ENCODE peak calls at places on chromosomes 1 and 21, in four cellular contexts. R is heart left ventricle, Z is cardiac muscle cell, L is sigmoid colon. O is an unnamed sample. For H3K4me1, the result is how much of the 10 kb centered on the place peaks cover.

GRCh38 chr1:69738458-69738857 is 170.7 kb downstream of the LRRC7 start:
- DNase-seq in Z (peak), L (no peak), R (no peak), O (no peak)

GRCh38 chr1:110635434-110635833 is 29.3 kb upstream of the KCNA2 start:
- DNase-seq in Z (no peak), R (no peak), L (no peak), O (no peak)

GRCh38 chr1:3471356-3472087 is 17.1 kb downstream of the ARHGEF16 start:
- DNase-seq in R (peak), Z (peak), L (no peak), O (no peak)

GRCh38 chr1:66438062-66438970 is 95.6 kb upstream of the SGIP1 start:
- DNase-seq in Z (no peak), R (no peak), L (no peak), O (no peak)

GRCh38 chr1:203359010-203359571 is 8.2 kb upstream of the FMOD start:
- DNase-seq in Z (peak), L (peak), R (no peak), O (no peak)

GRCh38 chr1:109539676-109540075 is at the start of gene GPR61:
- DNase-seq in L (no peak), R (no peak), Z (no peak), O (no peak)

GRCh38 chr1:85137660-85138059 is 63.2 kb downstream of the SYDE2 start:
- DNase-seq in R (peak), Z (no peak), L (peak), O (no peak)

GRCh38 chr1:234295039-234295438 is 78.2 kb upstream of the COA6 start:
- DNase-seq in L (no peak), R (no peak), Z (no peak), O (no peak)

GRCh38 chr1:145979746-145980435 is 15.4 kb downstream of the POLR3GL start:
- DNase-seq in L (peak), R (peak), Z (peak), O (no peak)

GRCh38 chr1:178939328-178939727 is 68.5 kb upstream of the ANGPTL1 start:
- DNase-seq in Z (no peak), L (no peak), R (no peak), O (no peak)

GRCh38 chr1:159214149-159214760 is 9.6 kb downstream of the ACKR1 start:
- DNase-seq in Z (peak), L (no peak), R (no peak), O (no peak)

GRCh38 chr1:162632234-162632666 is at the start of gene DDR2:
- DNase-seq in L (peak), R (peak), Z (peak), O (no peak)

GRCh38 chr21:38323721-38324591 is 67.2 kb downstream of the KCNJ15 start:
- DNase-seq in Z (peak), L (no peak), R (no peak), O (no peak)

GRCh38 chr1:191588905-191589304 is 569.4 kb upstream of the RGS18 start:
- DNase-seq in L (no peak), Z (no peak), R (no peak), O (no peak)

GRCh38 chr1:178057863-178058576 is 35.9 kb upstream of the RASAL2 start:
- DNase-seq in Z (peak), R (peak), L (peak), O (no peak)

GRCh38 chr1:59605761-59606160 is 209.0 kb upstream of the HOOK1 start:
- DNase-seq in R (no peak), L (no peak), Z (no peak), O (no peak)

GRCh38 chr1:170407601-170408000 is 124.4 kb upstream of the GORAB start:
- DNase-seq in R (no peak), Z (no peak), L (no peak), O (no peak)

GRCh38 chr1:97849350-97850339 is 71.2 kb downstream of the DPYD start:
- DNase-seq in Z (peak), R (no peak), L (no peak), O (no peak)

GRCh38 chr1:228647523-228648444 is 87.5 kb upstream of the RHOU start:
- DNase-seq in Z (peak), L (peak), R (no peak), O (no peak)

GRCh38 chr21:23471877-23472276 is 2135.4 kb downstream of the MRPL39 start:
- DNase-seq in Z (no peak), R (no peak), L (no peak), O (no peak)

GRCh38 chr1:1024421-1025415 is 4.8 kb downstream of the AGRN start:
- DNase-seq in Z (no peak), R (no peak), L (no peak), O (no peak)

GRCh38 chr21:39125752-39126485 is 57.3 kb downstream of the PSMG1 start:
- DNase-seq in Z (peak), R (peak), L (peak), O (no peak)

GRCh38 chr21:32043458-32043857 is 170.6 kb downstream of the HUNK start:
- DNase-seq in R (no peak), Z (no peak), L (no peak), O (no peak)

GRCh38 chr1:189804352-189804751 is 673.3 kb downstream of the BRINP3 start:
- DNase-seq in R (no peak), L (no peak), Z (no peak), O (no peak)

GRCh38 chr1:116570358-116571214 is at the start of gene CD58:
- DNase-seq in L (peak), R (peak), Z (peak), O (peak)

GRCh38 chr1:169859001-169859400 is 34.7 kb downstream of the SCYL3 start:
- DNase-seq in R (no peak), Z (no peak), L (no peak), O (no peak)

GRCh38 chr1:220786337-220787068 is at the start of gene MTARC1:
- DNase-seq in L (peak), R (peak), Z (peak), O (no peak)

GRCh38 chr1:21661886-21662285 is 7.3 kb downstream of the RAP1GAP start:
- DNase-seq in Z (no peak), R (no peak), L (peak), O (no peak)

GRCh38 chr1:53893999-53894636 is at the start of gene DIO1:
- DNase-seq in R (no peak), L (no peak), Z (no peak), O (no peak)

GRCh38 chr1:171438441-171438840 is 46.9 kb upstream of the PRRC2C start:
- DNase-seq in L (peak), R (peak), Z (peak), O (no peak)

GRCh38 chr1:172089768-172090510 is 248.6 kb downstream of the DNM3 start:
- DNase-seq in Z (peak), R (peak), L (peak), O (no peak)

GRCh38 chr1:178516110-178516509 is 3.2 kb downstream of the TEX35 start:
- DNase-seq in L (peak), R (no peak), Z (no peak), O (no peak)

GRCh38 chr1:40380817-40381216 is 7.3 kb downstream of the SMAP2 start:
- DNase-seq in R (no peak), Z (no peak), L (no peak), O (no peak)

GRCh38 chr1:40382110-40382464 is 8.6 kb downstream of the SMAP2 start:
- DNase-seq in L (no peak), Z (no peak), R (no peak), O (no peak)

GRCh38 chr1:40382601-40383000 is 9.1 kb downstream of the SMAP2 start:
- DNase-seq in R (no peak), Z (no peak), L (no peak), O (no peak)

GRCh38 chr1:40379785-40380452 is 6.4 kb downstream of the SMAP2 start:
- DNase-seq in L (no peak), R (no peak), Z (peak), O (no peak)

GRCh38 chr1:40381268-40382109 is 8.0 kb downstream of the SMAP2 start:
- DNase-seq in R (no peak), Z (no peak), L (no peak), O (no peak)
- H3K27ac ChIP-seq in R (no peak), Z (no peak), L (peak), O (peak)

GRCh38 chr21:16674949-16675348 is 837.9 kb upstream of the CXADR start:
- DNase-seq in L (no peak), R (no peak), Z (no peak), O (no peak)
- H3K4me1 ChIP-seq in L (under half), R (under half), Z (under half), O (under half)

DNA sequence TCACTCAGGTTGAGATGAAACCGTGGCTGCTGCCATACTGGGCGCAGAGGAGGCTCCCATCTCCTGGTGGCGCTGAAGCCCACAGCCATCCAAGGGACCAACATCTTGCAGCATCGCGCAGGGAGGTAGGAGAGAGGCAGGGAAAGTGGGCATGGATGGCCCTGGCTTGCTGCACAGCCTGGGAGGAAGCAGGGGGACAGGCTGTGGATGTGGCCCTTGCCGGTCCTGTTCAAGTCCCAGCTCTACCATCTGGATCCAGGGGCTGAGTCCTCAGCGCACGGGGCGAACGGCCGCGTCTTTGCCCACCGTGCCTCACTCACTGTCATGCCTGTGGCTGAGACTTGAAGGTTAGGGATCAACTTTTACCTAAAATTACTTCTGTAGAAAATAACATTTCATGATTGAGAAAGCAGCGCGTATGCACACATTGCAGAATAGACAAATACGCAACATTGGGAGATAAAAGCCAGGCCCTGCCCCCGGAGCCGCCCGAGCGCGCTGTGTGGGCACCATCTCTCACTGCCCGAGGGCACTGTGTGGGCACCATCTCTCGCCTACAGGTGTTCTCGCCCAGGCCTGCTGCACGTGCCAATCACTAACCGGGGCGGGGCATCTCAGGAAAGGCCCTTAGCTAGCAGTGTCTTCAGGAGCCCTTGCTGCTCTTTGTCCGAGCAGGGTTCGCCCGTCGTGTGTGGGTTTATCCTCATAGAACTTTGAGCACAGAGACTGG is 11.5 kb downstream of the SLX9 start:
- DNase-seq in R (peak), Z (no peak), L (no peak), O (no peak)
- H3K27ac ChIP-seq in R (peak), Z (no peak), L (peak), O (no peak)

DNA sequence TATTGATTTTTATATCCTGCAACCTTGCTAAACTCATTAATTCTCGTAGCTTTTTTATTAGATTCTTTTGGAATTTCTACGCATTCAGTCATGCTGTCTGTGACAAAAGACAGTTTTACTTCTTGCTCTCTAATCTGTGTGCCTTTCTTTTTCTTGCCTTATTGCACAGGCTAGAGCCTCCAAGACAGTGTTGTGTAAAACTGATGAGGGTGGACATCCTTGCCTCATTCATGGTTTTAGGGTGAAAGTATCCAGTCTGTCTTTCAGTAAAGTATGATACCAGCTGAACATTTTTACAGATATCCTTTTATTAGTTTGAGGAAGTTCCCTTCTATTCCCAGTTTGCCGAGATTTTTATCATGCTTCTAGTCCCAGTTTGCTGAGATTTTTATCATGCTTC is 133.8 kb downstream of the HS2ST1 start:
- DNase-seq in L (no peak), Z (no peak), R (no peak), O (no peak)
- H3K4me1 ChIP-seq in L (under half), Z (under half), R (under half), O (under half)

GRCh38 chr1:101066260-101066936 is 40.8 kb upstream of the DPH5 start:
- DNase-seq in R (no peak), Z (no peak), L (no peak), O (no peak)
- H3K27ac ChIP-seq in R (no peak), Z (no peak), L (no peak), O (no peak)

DNA sequence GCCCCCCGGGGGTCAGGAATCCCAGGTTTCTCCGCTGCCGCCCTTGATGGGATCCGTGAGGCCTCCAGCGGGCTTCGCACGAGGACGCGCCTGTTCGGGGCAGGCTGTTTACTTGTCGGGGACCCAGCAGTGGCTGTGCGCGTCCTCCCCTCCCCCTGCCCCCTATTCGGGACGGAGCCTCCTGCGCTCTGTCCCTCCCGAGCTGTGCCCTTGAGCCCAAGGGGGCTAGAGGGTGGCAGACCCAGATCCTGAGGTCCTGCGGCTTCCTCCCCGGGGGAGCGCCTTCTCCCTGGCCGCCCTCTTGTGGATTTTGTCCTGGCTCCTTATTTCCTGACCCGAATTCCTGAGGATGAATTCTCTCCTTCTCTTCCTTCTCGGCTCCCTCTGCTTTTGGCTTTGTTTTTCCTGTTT is 38.4 kb downstream of the PIK3CD start:
- DNase-seq in Z (peak), L (peak), R (peak), O (no peak)
- H3K4me1 ChIP-seq in Z (under half), L (under half), R (under half), O (under half)

DNA sequence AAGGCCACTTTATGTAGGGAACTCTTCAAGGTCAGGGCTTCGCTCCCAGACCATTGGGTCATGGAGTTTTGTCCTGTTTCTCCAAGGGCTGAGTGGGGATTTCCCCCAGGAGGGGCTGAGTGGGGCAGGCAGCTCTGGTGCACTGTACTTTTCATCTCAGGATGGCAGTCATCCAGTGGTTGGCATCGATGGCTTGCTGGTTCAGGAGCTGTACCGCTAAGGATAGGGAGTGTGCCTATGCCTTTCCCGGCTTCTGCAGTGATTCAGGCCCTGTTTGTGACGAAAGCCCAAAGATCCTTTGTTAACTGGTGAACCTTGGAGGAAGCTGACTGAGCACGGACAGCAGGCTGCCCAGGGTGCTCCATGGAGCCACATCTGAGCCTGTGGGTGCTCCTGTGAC is 100.1 kb upstream of the GADD45A start:
- DNase-seq in Z (no peak), L (no peak), R (no peak), O (no peak)
- H3K27ac ChIP-seq in Z (no peak), L (no peak), R (no peak), O (no peak)

DNA sequence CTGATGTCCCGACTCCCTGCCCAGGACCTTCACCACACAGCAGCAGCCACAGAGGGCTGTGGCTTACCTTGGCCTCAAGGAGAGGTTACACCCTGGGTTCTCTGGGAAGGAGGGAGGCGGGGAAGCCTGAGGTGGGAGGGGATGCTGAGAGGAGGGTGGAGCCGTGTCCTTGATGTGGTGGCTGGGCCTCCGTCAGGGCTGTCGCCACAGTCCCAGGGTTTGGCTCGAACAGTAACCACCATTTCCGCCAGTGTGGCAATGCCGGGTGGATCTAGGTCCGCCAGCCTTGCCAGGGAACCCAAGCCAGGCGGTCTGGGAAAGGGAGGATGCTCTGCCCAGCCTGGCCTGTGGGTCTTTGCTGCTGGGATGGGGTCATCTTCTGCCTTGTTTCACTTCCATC is 18.4 kb upstream of the CDCA8 start:
- DNase-seq in R (no peak), Z (no peak), L (no peak), O (no peak)
- H3K4me1 ChIP-seq in R (under half), Z (under half), L (under half), O (under half)

GRCh38 chr21:46017695-46018094 is 36.1 kb downstream of the COL6A1 start:
- DNase-seq in Z (no peak), R (no peak), L (no peak), O (no peak)
- H3K27ac ChIP-seq in Z (no peak), R (no peak), L (no peak), O (no peak)

O was measured in esophagus squamous epithelium.